ENCODE peak calls at places on chromosomes 4 and X, in four cellular contexts. H, W, Y and A are unnamed samples.

GRCh38 chr4:147808447-147808846 is 76.6 kb downstream of the ARHGAP10 start:
- DNase-seq in W (no peak), H (no peak), Y (no peak), A (no peak)

GRCh38 chrX:9610774-9611392 is 146.0 kb downstream of the TBL1X start:
- DNase-seq in H (no peak), W (no peak), Y (no peak), A (no peak)

GRCh38 chrX:43349363-43349762 is 306.7 kb upstream of the MAOA start:
- DNase-seq in W (peak), H (peak), Y (peak), A (peak)

GRCh38 chr4:39032218-39033085 is at the start of gene TMEM156:
- DNase-seq in Y (peak), W (peak), H (peak), A (no peak)

GRCh38 chr4:6150046-6150735 is 50.2 kb downstream of the JAKMIP1 start:
- DNase-seq in Y (no peak), H (no peak), W (no peak), A (no peak)

GRCh38 chrX:9688833-9689232 is 76.8 kb downstream of the GPR143 start:
- DNase-seq in H (no peak), Y (no peak), W (no peak), A (no peak)

GRCh38 chr4:108502366-108502765 is 118.0 kb upstream of the RPL34 start:
- DNase-seq in H (no peak), W (no peak), Y (no peak), A (no peak)

GRCh38 chr4:17418010-17418409 is 93.9 kb downstream of the QDPR start:
- DNase-seq in W (no peak), Y (no peak), H (no peak), A (no peak)

GRCh38 chr4:80213117-80213815 is 16.0 kb downstream of the PRDM8 start:
- DNase-seq in H (no peak), Y (no peak), W (no peak), A (no peak)

GRCh38 chrX:16416588-16416987 is 233.4 kb upstream of the S100G start:
- DNase-seq in Y (no peak), H (no peak), W (no peak), A (no peak)

GRCh38 chr4:186203391-186203802 is 12.0 kb downstream of the CYP4V2 start:
- DNase-seq in H (no peak), W (no peak), Y (peak), A (no peak)

GRCh38 chrX:13101439-13102139 is 57.2 kb upstream of the FAM9C start:
- DNase-seq in Y (peak), W (no peak), H (no peak), A (no peak)

GRCh38 chr4:155787113-155787710 is 28.4 kb downstream of the GUCY1B1 start:
- DNase-seq in Y (peak), H (peak), W (peak), A (no peak)

GRCh38 chrX:46882266-46882665 is 30.0 kb upstream of the JADE3 start:
- DNase-seq in Y (peak), W (no peak), H (no peak), A (peak)

GRCh38 chrX:100449696-100450606 is 39.9 kb upstream of the PCDH19 start:
- DNase-seq in W (no peak), H (no peak), Y (no peak), A (no peak)

GRCh38 chr4:153345011-153345981 is 808 bp downstream of the MND1 start:
- DNase-seq in Y (peak), W (peak), H (no peak), A (peak)

GRCh38 chr4:2394544-2394943 is 23.9 kb downstream of the ZFYVE28 start:
- DNase-seq in Y (no peak), W (no peak), H (no peak), A (no peak)

DNA sequence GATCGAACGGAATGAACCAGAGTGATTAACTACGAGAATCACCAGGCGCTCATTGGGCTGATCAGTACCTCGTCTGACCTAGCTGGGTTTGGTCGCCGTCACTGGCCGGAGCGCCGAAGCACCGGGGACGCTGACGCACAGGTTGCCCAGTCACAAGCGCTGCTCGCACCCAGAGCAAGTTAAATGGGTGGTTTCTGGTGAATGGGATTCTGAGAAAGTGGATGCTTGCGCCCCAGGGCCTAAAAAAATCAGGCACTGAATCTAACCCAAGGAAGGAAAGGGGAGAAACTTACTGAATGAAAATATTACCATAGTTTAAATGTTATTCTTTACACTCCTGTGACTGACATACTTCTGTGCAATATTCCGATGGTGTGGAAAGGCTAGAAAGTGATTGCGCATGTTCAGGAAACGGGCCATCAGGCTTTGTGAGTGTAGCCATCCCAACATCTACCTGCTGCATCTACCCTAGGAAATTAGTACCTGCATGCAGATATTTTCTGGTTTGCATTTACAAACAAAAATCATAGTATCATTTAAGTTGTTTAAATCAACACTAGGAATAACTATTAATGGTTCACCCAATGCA is 792 bp upstream of the ABCG2 start:
- DNase-seq in H (no peak), W (peak), Y (no peak), A (peak)
- TF ChIP-seq ESRRA in H (no peak), W (no peak), Y (no peak), A (no peak)

GRCh38 chr4:149140841-149141240 is 674.8 kb downstream of the IQCM start:
- DNase-seq in Y (no peak), W (no peak), H (no peak), A (no peak)

GRCh38 chr4:149135062-149135461 is 680.6 kb downstream of the IQCM start:
- DNase-seq in H (no peak), W (no peak), Y (no peak), A (no peak)
- TF ChIP-seq CREM in H (no peak), W (no peak), Y (no peak), A (no peak)

DNA sequence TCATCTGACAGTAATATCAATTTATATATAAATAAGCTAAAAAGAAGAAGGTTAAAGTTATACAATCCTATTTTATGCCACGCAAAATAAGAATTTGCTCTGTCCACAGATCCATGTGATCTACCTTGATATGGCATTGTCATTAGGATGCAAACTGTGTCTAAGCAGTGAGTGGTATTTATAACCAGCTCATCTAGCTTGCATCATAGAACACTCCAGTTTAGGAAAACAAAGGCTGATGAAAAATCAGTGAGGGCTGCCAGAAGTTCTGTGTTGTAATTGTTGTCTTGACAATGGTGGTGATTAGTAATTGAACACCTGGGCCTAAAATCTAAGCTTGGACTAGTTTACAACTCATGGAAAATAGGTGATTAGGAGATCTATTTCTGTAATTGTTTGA is 111.0 kb downstream of the CPE start:
- DNase-seq in Y (no peak), H (no peak), W (no peak), A (no peak)
- TF ChIP-seq CBFB in Y (no peak), H (no peak), W (no peak), A (no peak)

GRCh38 chr4:189921058-189921457 is 19.6 kb upstream of the FRG1 start:
- DNase-seq in W (no peak), H (no peak), Y (no peak), A (no peak)
- TF ChIP-seq ESRRA in W (no peak), H (no peak), Y (no peak), A (no peak)

GRCh38 chr4:24956091-24956490 is 43.2 kb upstream of the CCDC149 start:
- DNase-seq in W (no peak), Y (no peak), H (no peak), A (no peak)
- TF ChIP-seq CREM in W (no peak), Y (no peak), H (no peak), A (no peak)

GRCh38 chr4:139664442-139664841 is 1.2 kb upstream of the MGST2 start:
- DNase-seq in H (no peak), Y (no peak), W (no peak), A (no peak)

GRCh38 chr4:139668036-139668435 is 2.4 kb downstream of the MGST2 start:
- DNase-seq in Y (peak), H (no peak), W (no peak), A (no peak)

GRCh38 chr4:139666735-139667266 is 1.2 kb downstream of the MGST2 start:
- DNase-seq in W (peak), H (no peak), Y (peak), A (no peak)

GRCh38 chr4:139665079-139665689 is 435 bp upstream of the MGST2 start:
- DNase-seq in W (no peak), Y (no peak), H (no peak), A (no peak)

GRCh38 chr4:139665690-139666529 is at the start of gene MGST2:
- DNase-seq in Y (peak), W (peak), H (no peak), A (peak)
- TF ChIP-seq CBFB in Y (no peak), W (peak), H (no peak), A (no peak)